ENCODE peak calls at places on chromosomes 6 and 20, in eight cellular contexts. One of them, this sample, is unnamed.

GRCh38 chr20:57076202-57076651 is 190.2 kb downstream of the BMP7 start:
- DNase-seq in GM13977: no peak
- DNase-seq in heart right ventricle: no peak
- DNase-seq in cardiac fibroblast: no peak
- DNase-seq in ovary: no peak
- DNase-seq in Calu3: no peak
- DNase-seq in left ventricle myocardium inferior: no peak
- DNase-seq in kidney: no peak
- DNase-seq in this sample: no peak

GRCh38 chr6:21201673-21202430 is 391.7 kb upstream of the SOX4 start:
- DNase-seq in Calu3: peak; percentile 21
- DNase-seq in kidney: no peak
- DNase-seq in heart right ventricle: no peak
- DNase-seq in ovary: no peak
- DNase-seq in cardiac fibroblast: no peak
- DNase-seq in GM13977: no peak
- DNase-seq in left ventricle myocardium inferior: no peak
- DNase-seq in this sample: peak; percentile 2

GRCh38 chr6:87473419-87473903 is 687 bp downstream of the SLC35A1 start:
- DNase-seq in GM13977: peak; percentile 78
- DNase-seq in heart right ventricle: peak; percentile 63
- DNase-seq in ovary: no peak
- DNase-seq in kidney: no peak
- DNase-seq in Calu3: peak; percentile 22
- DNase-seq in cardiac fibroblast: peak; percentile 61
- DNase-seq in left ventricle myocardium inferior: no peak
- DNase-seq in this sample: peak; percentile 15

GRCh38 chr20:43191946-43192847 is 2.5 kb upstream of the PTPRT start:
- DNase-seq in kidney: no peak
- DNase-seq in heart right ventricle: no peak
- DNase-seq in Calu3: peak; percentile 77
- DNase-seq in ovary: no peak
- DNase-seq in left ventricle myocardium inferior: no peak
- DNase-seq in GM13977: peak; percentile 62
- DNase-seq in cardiac fibroblast: no peak
- DNase-seq in this sample: no peak

GRCh38 chr20:49149281-49150045 is 38.7 kb downstream of the STAU1 start:
- DNase-seq in ovary: no peak
- DNase-seq in Calu3: no peak
- DNase-seq in GM13977: no peak
- DNase-seq in left ventricle myocardium inferior: no peak
- DNase-seq in heart right ventricle: no peak
- DNase-seq in kidney: no peak
- DNase-seq in cardiac fibroblast: no peak
- DNase-seq in this sample: no peak

GRCh38 chr6:41446907-41447545 is 99.2 kb upstream of the FOXP4 start:
- DNase-seq in cardiac fibroblast: no peak
- DNase-seq in heart right ventricle: no peak
- DNase-seq in left ventricle myocardium inferior: no peak
- DNase-seq in kidney: no peak
- DNase-seq in GM13977: no peak
- DNase-seq in Calu3: no peak
- DNase-seq in ovary: no peak
- DNase-seq in this sample: no peak

GRCh38 chr6:143223895-143224294 is 163.2 kb downstream of the AIG1 start:
- DNase-seq in Calu3: peak; percentile 46
- DNase-seq in ovary: peak; percentile 48
- DNase-seq in kidney: no peak
- DNase-seq in GM13977: no peak
- DNase-seq in cardiac fibroblast: peak; percentile 69
- DNase-seq in left ventricle myocardium inferior: peak; percentile 54
- DNase-seq in heart right ventricle: peak; percentile 57
- DNase-seq in this sample: peak; percentile 14

GRCh38 chr6:159931112-159931511 is 37.8 kb upstream of the IGF2R start:
- DNase-seq in heart right ventricle: no peak
- DNase-seq in Calu3: no peak
- DNase-seq in kidney: no peak
- DNase-seq in ovary: no peak
- DNase-seq in GM13977: no peak
- DNase-seq in cardiac fibroblast: no peak
- DNase-seq in left ventricle myocardium inferior: no peak
- DNase-seq in this sample: no peak

GRCh38 chr6:76940186-76940585 is 523.1 kb downstream of the HTR1B start:
- DNase-seq in Calu3: no peak
- DNase-seq in GM13977: no peak
- DNase-seq in heart right ventricle: no peak
- DNase-seq in kidney: no peak
- DNase-seq in ovary: no peak
- DNase-seq in left ventricle myocardium inferior: no peak
- DNase-seq in cardiac fibroblast: peak; percentile 68
- DNase-seq in this sample: no peak

GRCh38 chr6:145155411-145155810 is 579.9 kb downstream of the EPM2A start:
- DNase-seq in heart right ventricle: no peak
- DNase-seq in kidney: no peak
- DNase-seq in Calu3: no peak
- DNase-seq in left ventricle myocardium inferior: no peak
- DNase-seq in cardiac fibroblast: peak; percentile 28
- DNase-seq in ovary: no peak
- DNase-seq in GM13977: no peak
- DNase-seq in this sample: no peak

DNA sequence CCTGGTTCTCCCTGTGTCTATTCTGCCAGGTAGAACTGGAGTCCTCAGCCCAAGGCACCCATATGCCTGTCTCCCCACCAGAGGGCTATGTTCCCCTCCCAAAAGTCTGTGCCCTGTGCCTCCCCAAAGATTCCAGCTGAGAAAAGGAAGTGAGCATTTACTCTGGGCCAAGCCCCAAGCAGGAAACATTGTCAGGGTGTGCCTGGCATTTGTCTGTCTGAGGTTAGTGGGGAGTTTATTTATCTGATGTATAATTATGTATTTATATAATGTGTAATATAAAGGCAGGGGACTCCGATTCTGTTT is 5.6 kb downstream of the GDF5 start:
- DNase-seq in heart right ventricle: no peak
- DNase-seq in Calu3: no peak
- DNase-seq in GM13977: no peak
- DNase-seq in ovary: no peak
- DNase-seq in kidney: no peak
- DNase-seq in cardiac fibroblast: no peak
- DNase-seq in left ventricle myocardium inferior: no peak
- DNase-seq in this sample: no peak
- TF ChIP-seq CTCF in heart right ventricle: no peak
- TF ChIP-seq CTCF in Calu3: no peak
- TF ChIP-seq CTCF in GM13977: no peak
- TF ChIP-seq CTCF in ovary: no peak
- TF ChIP-seq CTCF in kidney: no peak
- TF ChIP-seq CTCF in cardiac fibroblast: peak; percentile 2
- TF ChIP-seq CTCF in left ventricle myocardium inferior: no peak
- TF ChIP-seq CTCF in this sample: no peak

GRCh38 chr6:22521035-22521434 is 48.3 kb upstream of the HDGFL1 start:
- DNase-seq in ovary: no peak
- DNase-seq in kidney: no peak
- DNase-seq in left ventricle myocardium inferior: no peak
- DNase-seq in heart right ventricle: no peak
- DNase-seq in GM13977: no peak
- DNase-seq in Calu3: no peak
- DNase-seq in cardiac fibroblast: no peak
- DNase-seq in this sample: no peak

GRCh38 chr6:22530506-22530905 is 38.9 kb upstream of the HDGFL1 start:
- DNase-seq in Calu3: no peak
- DNase-seq in cardiac fibroblast: no peak
- DNase-seq in GM13977: no peak
- DNase-seq in heart right ventricle: no peak
- DNase-seq in left ventricle myocardium inferior: no peak
- DNase-seq in ovary: no peak
- DNase-seq in kidney: no peak
- DNase-seq in this sample: no peak

GRCh38 chr6:22526753-22527152 is 42.6 kb upstream of the HDGFL1 start:
- DNase-seq in ovary: no peak
- DNase-seq in left ventricle myocardium inferior: no peak
- DNase-seq in cardiac fibroblast: no peak
- DNase-seq in kidney: no peak
- DNase-seq in GM13977: no peak
- DNase-seq in heart right ventricle: no peak
- DNase-seq in Calu3: no peak
- DNase-seq in this sample: no peak
- TF ChIP-seq CTCF in ovary: no peak
- TF ChIP-seq CTCF in left ventricle myocardium inferior: no peak
- TF ChIP-seq CTCF in cardiac fibroblast: no peak
- TF ChIP-seq CTCF in kidney: no peak
- TF ChIP-seq CTCF in GM13977: no peak
- TF ChIP-seq CTCF in heart right ventricle: no peak
- TF ChIP-seq CTCF in Calu3: no peak
- TF ChIP-seq CTCF in this sample: no peak

GRCh38 chr6:34981951-34982350 is 92.9 kb downstream of the ANKS1A start:
- DNase-seq in cardiac fibroblast: peak; percentile 52
- DNase-seq in kidney: no peak
- DNase-seq in Calu3: no peak
- DNase-seq in ovary: no peak
- DNase-seq in GM13977: no peak
- DNase-seq in left ventricle myocardium inferior: no peak
- DNase-seq in heart right ventricle: no peak
- DNase-seq in this sample: no peak

GRCh38 chr6:34984416-34984815 is 95.4 kb downstream of the ANKS1A start:
- DNase-seq in GM13977: no peak
- DNase-seq in cardiac fibroblast: no peak
- DNase-seq in ovary: no peak
- DNase-seq in Calu3: no peak
- DNase-seq in kidney: no peak
- DNase-seq in left ventricle myocardium inferior: no peak
- DNase-seq in heart right ventricle: no peak
- DNase-seq in this sample: no peak

GRCh38 chr6:34979994-34980393 is 90.9 kb downstream of the ANKS1A start:
- DNase-seq in left ventricle myocardium inferior: no peak
- DNase-seq in GM13977: no peak
- DNase-seq in ovary: no peak
- DNase-seq in cardiac fibroblast: no peak
- DNase-seq in kidney: no peak
- DNase-seq in Calu3: no peak
- DNase-seq in heart right ventricle: peak; percentile 23
- DNase-seq in this sample: no peak

GRCh38 chr6:34985236-34985635 is 96.2 kb downstream of the ANKS1A start:
- DNase-seq in Calu3: no peak
- DNase-seq in cardiac fibroblast: no peak
- DNase-seq in heart right ventricle: no peak
- DNase-seq in ovary: no peak
- DNase-seq in kidney: no peak
- DNase-seq in left ventricle myocardium inferior: no peak
- DNase-seq in GM13977: peak; percentile 46
- DNase-seq in this sample: no peak

DNA sequence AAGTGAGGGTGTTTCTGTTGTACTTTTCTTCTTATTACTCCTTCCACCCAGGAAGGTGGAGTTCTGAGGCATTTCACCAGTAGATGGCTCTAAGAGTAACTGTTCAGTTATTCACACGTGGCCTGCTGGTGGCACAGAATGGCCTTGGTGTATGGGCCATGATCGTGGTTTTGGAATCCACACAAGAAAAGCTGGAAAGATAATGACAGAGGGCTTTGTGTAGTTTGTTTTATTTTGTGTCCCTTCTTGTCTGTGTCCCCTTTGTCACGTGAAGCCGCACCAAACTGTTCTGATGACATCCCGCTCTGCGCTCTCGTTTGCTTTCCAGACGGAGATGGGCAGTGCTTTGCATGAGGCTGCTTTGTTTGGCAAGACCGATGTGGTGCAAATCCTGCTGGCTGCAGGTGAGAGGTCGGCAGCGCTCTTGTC is 93.4 kb downstream of the ANKS1A start:
- DNase-seq in left ventricle myocardium inferior: no peak
- DNase-seq in Calu3: peak; percentile 16
- DNase-seq in cardiac fibroblast: peak; percentile 52
- DNase-seq in heart right ventricle: no peak
- DNase-seq in kidney: no peak
- DNase-seq in GM13977: no peak
- DNase-seq in ovary: no peak
- DNase-seq in this sample: no peak
- TF ChIP-seq CTCF in left ventricle myocardium inferior: peak; percentile 42
- TF ChIP-seq CTCF in Calu3: no peak
- TF ChIP-seq CTCF in cardiac fibroblast: peak; percentile 50
- TF ChIP-seq CTCF in heart right ventricle: peak; percentile 43
- TF ChIP-seq CTCF in kidney: peak; percentile 23
- TF ChIP-seq CTCF in GM13977: peak; percentile 26
- TF ChIP-seq CTCF in ovary: no peak
- TF ChIP-seq CTCF in this sample: peak; percentile 45

DNA sequence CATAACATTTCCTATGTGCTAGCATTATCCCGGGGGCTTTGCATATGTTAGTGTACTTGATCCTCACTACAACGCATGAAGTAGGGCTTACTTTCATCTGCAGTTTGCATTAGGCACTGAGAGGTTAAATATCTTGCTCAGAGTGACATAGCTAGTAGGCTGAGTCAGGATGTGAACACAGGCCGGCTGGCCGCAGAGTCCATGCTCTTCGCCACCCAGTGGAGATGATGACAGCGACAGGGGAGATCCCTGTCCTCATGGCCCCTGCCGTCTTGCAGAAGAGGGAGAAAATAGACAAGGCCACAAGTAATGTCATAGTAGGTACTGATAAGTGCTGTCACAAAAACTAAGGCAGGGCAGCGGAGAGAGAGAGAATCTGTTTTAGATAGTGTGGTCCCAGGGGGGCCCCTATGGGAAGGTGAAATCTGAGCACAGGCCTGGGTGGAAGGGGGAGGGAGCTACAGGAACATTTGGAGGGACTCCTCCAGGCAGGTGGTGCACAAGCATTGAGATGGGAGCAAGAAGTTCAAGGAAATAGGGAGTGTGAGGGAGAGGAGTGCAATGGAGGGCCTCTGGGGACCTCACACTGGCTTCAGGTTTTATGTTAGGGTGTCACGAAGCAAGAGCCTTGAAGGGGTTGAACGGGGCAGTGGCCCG is 46.8 kb downstream of the LYRM4 start:
- DNase-seq in left ventricle myocardium inferior: no peak
- DNase-seq in GM13977: no peak
- DNase-seq in heart right ventricle: peak; percentile 33
- DNase-seq in kidney: no peak
- DNase-seq in Calu3: no peak
- DNase-seq in cardiac fibroblast: peak; percentile 75
- DNase-seq in ovary: no peak
- DNase-seq in this sample: no peak
- TF ChIP-seq CTCF in left ventricle myocardium inferior: peak; percentile 54
- TF ChIP-seq CTCF in GM13977: no peak
- TF ChIP-seq CTCF in heart right ventricle: peak; percentile 46
- TF ChIP-seq CTCF in kidney: no peak
- TF ChIP-seq CTCF in Calu3: no peak
- TF ChIP-seq CTCF in cardiac fibroblast: peak; percentile 57
- TF ChIP-seq CTCF in ovary: no peak
- TF ChIP-seq CTCF in this sample: no peak

DNA sequence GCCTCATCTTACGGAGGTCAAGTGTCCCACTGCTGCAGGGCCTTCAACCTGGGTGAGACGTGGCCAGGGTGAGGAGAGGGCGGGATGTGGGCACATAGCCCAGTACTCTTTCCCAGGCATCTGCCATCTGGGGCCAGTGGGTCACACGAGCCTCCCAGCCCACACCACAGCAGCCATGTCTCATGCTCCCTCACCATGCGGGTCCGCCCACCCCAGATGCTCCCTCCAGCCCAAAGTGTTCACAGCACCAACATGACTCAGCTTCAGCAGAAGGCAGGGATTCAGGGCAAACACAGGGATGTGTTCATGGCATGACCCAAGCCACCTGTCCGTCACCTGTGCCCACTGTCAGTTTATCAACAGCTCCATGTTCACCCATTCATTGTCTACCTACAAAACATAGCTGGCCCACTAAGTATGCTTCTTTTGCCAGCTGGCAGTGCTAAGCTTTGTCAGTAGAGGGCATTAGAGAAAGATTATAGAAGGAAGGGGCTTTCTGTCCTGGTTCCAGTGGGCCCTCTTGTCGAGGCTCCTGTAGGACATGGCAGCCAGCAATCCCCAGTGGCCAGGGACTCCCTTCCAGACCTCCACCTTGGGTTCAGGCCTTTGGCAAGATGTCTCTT is 109.2 kb downstream of the FOXF2 start:
- DNase-seq in cardiac fibroblast: no peak
- DNase-seq in kidney: no peak
- DNase-seq in left ventricle myocardium inferior: no peak
- DNase-seq in GM13977: no peak
- DNase-seq in ovary: no peak
- DNase-seq in Calu3: no peak
- DNase-seq in heart right ventricle: no peak
- DNase-seq in this sample: no peak
- TF ChIP-seq CTCF in cardiac fibroblast: peak; percentile 13
- TF ChIP-seq CTCF in kidney: no peak
- TF ChIP-seq CTCF in left ventricle myocardium inferior: no peak
- TF ChIP-seq CTCF in GM13977: peak; percentile 31
- TF ChIP-seq CTCF in ovary: no peak
- TF ChIP-seq CTCF in Calu3: no peak
- TF ChIP-seq CTCF in heart right ventricle: no peak
- TF ChIP-seq CTCF in this sample: peak; percentile 34

This sample was measured in retinal pigment epithelial cell.